ENCODE peak calls at places on chromosomes 13 and 19, in six cellular contexts. One of them, this sample, is unnamed.

GRCh38 chr13:99431927-99432636 is 69.2 kb upstream of the TM9SF2 start:
- DNase-seq in AG04450: no peak
- DNase-seq in AG10803: peak
- DNase-seq in fibroblast of lung: no peak
- DNase-seq in cardiac muscle cell: no peak
- DNase-seq in NB4: peak
- DNase-seq in this sample: no peak

GRCh38 chr19:5152013-5152763 is 183.3 kb downstream of the KDM4B start:
- DNase-seq in AG04450: no peak
- DNase-seq in AG10803: no peak
- DNase-seq in fibroblast of lung: no peak
- DNase-seq in cardiac muscle cell: no peak
- DNase-seq in NB4: no peak
- DNase-seq in this sample: no peak

GRCh38 chr13:97555034-97555433 is 121.1 kb downstream of the RAP2A start:
- DNase-seq in AG04450: no peak
- DNase-seq in AG10803: no peak
- DNase-seq in fibroblast of lung: no peak
- DNase-seq in cardiac muscle cell: no peak
- DNase-seq in NB4: no peak
- DNase-seq in this sample: no peak

GRCh38 chr19:35592226-35592625 is 6.3 kb downstream of the PMIS2 start:
- DNase-seq in AG04450: peak
- DNase-seq in AG10803: peak
- DNase-seq in fibroblast of lung: peak
- DNase-seq in cardiac muscle cell: peak
- DNase-seq in NB4: peak
- DNase-seq in this sample: peak

GRCh38 chr19:5540208-5540607 is 27.5 kb downstream of the TINCR start:
- DNase-seq in AG04450: no peak
- DNase-seq in AG10803: no peak
- DNase-seq in fibroblast of lung: no peak
- DNase-seq in cardiac muscle cell: no peak
- DNase-seq in NB4: no peak
- DNase-seq in this sample: no peak

GRCh38 chr13:44191504-44192171 is 182.0 kb upstream of the SERP2 start:
- DNase-seq in AG04450: no peak
- DNase-seq in AG10803: peak
- DNase-seq in fibroblast of lung: peak
- DNase-seq in cardiac muscle cell: peak
- DNase-seq in NB4: peak
- DNase-seq in this sample: peak

GRCh38 chr13:73168226-73168992 is 109.6 kb downstream of the KLF5 start:
- DNase-seq in AG04450: no peak
- DNase-seq in AG10803: no peak
- DNase-seq in fibroblast of lung: no peak
- DNase-seq in cardiac muscle cell: peak
- DNase-seq in NB4: no peak
- DNase-seq in this sample: peak

GRCh38 chr13:110228936-110229904 is 77.7 kb downstream of the COL4A1 start:
- DNase-seq in AG04450: no peak
- DNase-seq in AG10803: peak
- DNase-seq in fibroblast of lung: no peak
- DNase-seq in cardiac muscle cell: no peak
- DNase-seq in NB4: no peak
- DNase-seq in this sample: peak

GRCh38 chr19:28466107-28467045 is 746.6 kb downstream of the UQCRFS1 start:
- DNase-seq in AG04450: no peak
- DNase-seq in AG10803: peak
- DNase-seq in fibroblast of lung: peak
- DNase-seq in cardiac muscle cell: peak
- DNase-seq in NB4: peak
- DNase-seq in this sample: peak

GRCh38 chr19:2055871-2056809 is 5.1 kb upstream of the MKNK2 start:
- DNase-seq in AG04450: no peak
- DNase-seq in AG10803: peak
- DNase-seq in fibroblast of lung: peak
- DNase-seq in cardiac muscle cell: peak
- DNase-seq in NB4: no peak
- DNase-seq in this sample: peak

GRCh38 chr19:52691737-52692136 is 43.1 kb downstream of the ZNF611 start:
- DNase-seq in AG04450: no peak
- DNase-seq in AG10803: no peak
- DNase-seq in fibroblast of lung: no peak
- DNase-seq in cardiac muscle cell: no peak
- DNase-seq in NB4: no peak
- DNase-seq in this sample: no peak

GRCh38 chr19:12866416-12867119 is 14.7 kb downstream of the DNASE2 start:
- DNase-seq in AG04450: no peak
- DNase-seq in AG10803: no peak
- DNase-seq in fibroblast of lung: no peak
- DNase-seq in cardiac muscle cell: no peak
- DNase-seq in NB4: no peak
- DNase-seq in this sample: no peak

GRCh38 chr13:45226024-45226423 is 25.2 kb upstream of the KCTD4 start:
- DNase-seq in AG04450: no peak
- DNase-seq in AG10803: no peak
- DNase-seq in fibroblast of lung: no peak
- DNase-seq in cardiac muscle cell: no peak
- DNase-seq in NB4: no peak
- DNase-seq in this sample: no peak

GRCh38 chr19:3034845-3035541 is 5.9 kb upstream of the TLE2 start:
- DNase-seq in AG04450: no peak
- DNase-seq in AG10803: peak
- DNase-seq in fibroblast of lung: peak
- DNase-seq in cardiac muscle cell: peak
- DNase-seq in NB4: peak
- DNase-seq in this sample: peak

GRCh38 chr13:52070929-52071523 is 46.5 kb downstream of the UTP14C start:
- DNase-seq in AG04450: no peak
- DNase-seq in AG10803: peak
- DNase-seq in fibroblast of lung: peak
- DNase-seq in cardiac muscle cell: peak
- DNase-seq in NB4: peak
- DNase-seq in this sample: peak
- TF ChIP-seq CTCF in AG04450: no peak
- TF ChIP-seq CTCF in AG10803: peak
- TF ChIP-seq CTCF in fibroblast of lung: no peak
- TF ChIP-seq CTCF in cardiac muscle cell: peak
- TF ChIP-seq CTCF in NB4: peak
- TF ChIP-seq CTCF in this sample: peak

DNA sequence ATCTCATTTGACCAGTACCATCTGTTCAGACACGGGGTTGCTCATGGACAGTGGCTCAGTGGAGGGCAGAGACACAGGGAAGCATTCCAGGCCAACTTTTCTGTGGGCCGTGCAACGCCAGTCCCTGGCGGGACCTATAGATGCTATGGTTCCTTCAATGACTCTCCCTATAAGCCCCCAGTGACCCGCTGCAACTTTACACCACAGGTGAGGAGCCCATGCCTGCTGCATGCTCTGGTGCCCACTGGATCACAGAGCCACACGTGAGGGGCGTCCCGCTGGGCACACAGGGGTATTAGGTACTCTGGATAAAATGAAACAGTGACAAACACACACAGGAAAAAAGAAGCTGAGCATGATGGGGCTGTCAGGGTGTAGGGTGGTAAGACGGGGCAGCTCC is 34.3 kb downstream of the LAIR2 start:
- DNase-seq in AG04450: no peak
- DNase-seq in AG10803: no peak
- DNase-seq in fibroblast of lung: no peak
- DNase-seq in cardiac muscle cell: no peak
- DNase-seq in NB4: no peak
- DNase-seq in this sample: no peak
- H3K4me3 ChIP-seq in AG04450: no peak
- H3K4me3 ChIP-seq in AG10803: no peak
- H3K4me3 ChIP-seq in fibroblast of lung: no peak
- H3K4me3 ChIP-seq in cardiac muscle cell: no peak
- H3K4me3 ChIP-seq in NB4: no peak
- H3K4me3 ChIP-seq in this sample: no peak

DNA sequence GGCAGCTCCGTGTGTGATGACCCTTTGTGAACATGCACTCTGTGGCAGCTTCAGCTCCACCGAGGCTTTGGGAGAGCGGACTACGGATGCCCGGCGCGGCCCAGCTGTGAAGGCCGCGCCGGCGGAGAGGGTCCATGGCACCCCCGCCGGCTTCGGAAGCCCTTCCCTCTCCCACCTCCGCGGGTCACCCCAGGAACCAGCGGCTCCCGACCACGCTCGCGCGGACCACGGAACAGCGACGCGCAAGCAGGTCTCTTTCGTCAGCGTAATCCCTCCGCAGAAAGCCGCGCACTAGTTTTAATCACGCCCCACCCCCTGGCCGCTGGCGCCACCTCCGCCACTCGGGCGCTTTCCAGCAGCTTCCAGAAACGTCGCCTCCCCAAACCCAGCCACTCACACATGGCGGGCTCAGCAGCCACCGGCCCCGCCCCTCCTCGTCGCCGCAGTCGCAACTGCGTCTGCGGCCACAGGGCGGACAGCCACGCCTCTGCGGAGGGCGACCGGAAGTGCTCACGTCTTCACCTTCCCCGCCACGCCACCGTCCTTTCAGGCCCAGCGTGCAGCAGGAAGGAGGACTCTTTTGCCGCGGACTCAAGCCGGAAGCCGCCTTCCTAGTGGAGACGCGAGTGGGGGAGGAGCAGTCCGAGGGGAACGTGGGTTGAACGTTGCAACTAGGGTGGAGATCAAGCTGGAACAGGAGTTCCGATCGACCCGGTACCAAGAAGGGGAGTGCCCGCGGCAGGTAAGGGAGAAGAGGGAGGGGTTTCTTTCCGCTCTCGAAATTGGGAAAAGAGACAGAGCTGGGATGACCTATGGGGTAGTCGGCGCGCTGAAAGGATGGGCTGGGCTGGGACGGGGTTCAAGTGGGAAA is at the start of gene USPL1:
- DNase-seq in AG04450: peak
- DNase-seq in AG10803: peak
- DNase-seq in fibroblast of lung: peak
- DNase-seq in cardiac muscle cell: peak
- DNase-seq in NB4: peak
- DNase-seq in this sample: peak
- TF ChIP-seq CTCF in AG04450: peak
- TF ChIP-seq CTCF in AG10803: no peak
- TF ChIP-seq CTCF in fibroblast of lung: no peak
- TF ChIP-seq CTCF in cardiac muscle cell: no peak
- TF ChIP-seq CTCF in NB4: no peak
- TF ChIP-seq CTCF in this sample: peak

GRCh38 chr13:114118763-114119123 is 13.7 kb downstream of the RASA3 start:
- DNase-seq in AG04450: no peak
- DNase-seq in AG10803: peak
- DNase-seq in fibroblast of lung: peak
- DNase-seq in cardiac muscle cell: peak
- DNase-seq in NB4: no peak
- DNase-seq in this sample: no peak
- H3K4me3 ChIP-seq in AG04450: peak
- H3K4me3 ChIP-seq in AG10803: peak
- H3K4me3 ChIP-seq in fibroblast of lung: peak
- H3K4me3 ChIP-seq in cardiac muscle cell: no peak
- H3K4me3 ChIP-seq in NB4: no peak
- H3K4me3 ChIP-seq in this sample: no peak

DNA sequence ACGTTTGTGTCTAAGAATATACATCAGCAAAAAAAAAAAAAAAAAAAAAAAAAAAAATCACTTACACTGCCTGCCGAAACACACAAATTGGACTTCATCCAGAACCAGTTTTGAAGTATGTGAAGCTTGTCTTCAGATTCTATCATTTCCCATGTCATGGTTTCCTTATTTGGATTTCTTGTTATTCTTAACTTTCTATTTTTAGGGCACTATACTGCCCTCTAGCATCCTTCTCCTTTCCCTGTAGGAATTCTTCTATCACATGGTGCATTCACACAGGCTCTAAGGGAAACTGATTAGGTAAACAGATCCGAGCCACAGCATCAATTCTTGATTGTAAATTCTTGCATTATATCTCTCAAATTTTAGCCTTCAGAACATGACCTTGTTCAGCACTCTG is 1507.5 kb downstream of the OLFM4 start:
- DNase-seq in AG04450: no peak
- DNase-seq in AG10803: no peak
- DNase-seq in fibroblast of lung: no peak
- DNase-seq in cardiac muscle cell: no peak
- DNase-seq in NB4: peak
- DNase-seq in this sample: peak
- TF ChIP-seq CTCF in AG04450: no peak
- TF ChIP-seq CTCF in AG10803: no peak
- TF ChIP-seq CTCF in fibroblast of lung: no peak
- TF ChIP-seq CTCF in cardiac muscle cell: no peak
- TF ChIP-seq CTCF in NB4: no peak
- TF ChIP-seq CTCF in this sample: peak

GRCh38 chr13:32256243-32256642 is 58.9 kb downstream of the ZAR1L start:
- DNase-seq in AG04450: no peak
- DNase-seq in AG10803: no peak
- DNase-seq in fibroblast of lung: no peak
- DNase-seq in cardiac muscle cell: no peak
- DNase-seq in NB4: no peak
- DNase-seq in this sample: no peak

GRCh38 chr13:32254416-32254815 is 60.7 kb downstream of the ZAR1L start:
- DNase-seq in AG04450: no peak
- DNase-seq in AG10803: no peak
- DNase-seq in fibroblast of lung: no peak
- DNase-seq in cardiac muscle cell: peak
- DNase-seq in NB4: no peak
- DNase-seq in this sample: no peak

GRCh38 chr13:32253911-32254399 is 61.2 kb downstream of the ZAR1L start:
- DNase-seq in AG04450: no peak
- DNase-seq in AG10803: no peak
- DNase-seq in fibroblast of lung: no peak
- DNase-seq in cardiac muscle cell: no peak
- DNase-seq in NB4: no peak
- DNase-seq in this sample: no peak

GRCh38 chr13:32255744-32256120 is 59.4 kb downstream of the ZAR1L start:
- DNase-seq in AG04450: no peak
- DNase-seq in AG10803: no peak
- DNase-seq in fibroblast of lung: peak
- DNase-seq in cardiac muscle cell: peak
- DNase-seq in NB4: no peak
- DNase-seq in this sample: no peak

GRCh38 chr13:32254916-32255743 is 60.0 kb downstream of the ZAR1L start:
- DNase-seq in AG04450: no peak
- DNase-seq in AG10803: no peak
- DNase-seq in fibroblast of lung: no peak
- DNase-seq in cardiac muscle cell: no peak
- DNase-seq in NB4: no peak
- DNase-seq in this sample: peak
- H3K4me3 ChIP-seq in AG04450: no peak
- H3K4me3 ChIP-seq in AG10803: no peak
- H3K4me3 ChIP-seq in fibroblast of lung: no peak
- H3K4me3 ChIP-seq in cardiac muscle cell: no peak
- H3K4me3 ChIP-seq in NB4: no peak
- H3K4me3 ChIP-seq in this sample: no peak

This sample was measured in epithelial cell of esophagus.